ENCODE peak calls at places on chromosome 14, in six cellular contexts. L is A549, F is fibroblast of villous mesenchyme, Z is fibroblast of lung, B is fibroblast of the aortic adventitia, X is AG10803. Q is an unnamed sample.

GRCh38 chr14:92314182-92314581 is 8.8 kb upstream of the SLC24A4 start:
- DNase-seq in L (no peak), F (peak), Z (peak), B (no peak), X (peak), Q (no peak)

GRCh38 chr14:32574269-32574668 is 245.2 kb downstream of the AKAP6 start:
- DNase-seq in L (no peak), F (no peak), Z (no peak), B (no peak), X (no peak), Q (no peak)

GRCh38 chr14:64117671-64118402 is 176.3 kb downstream of the ESR2 start:
- DNase-seq in L (peak), F (no peak), Z (peak), B (peak), X (peak), Q (no peak)

GRCh38 chr14:65411656-65412188 is 808 bp upstream of the FUT8 start:
- DNase-seq in L (peak), F (peak), Z (peak), B (peak), X (peak), Q (peak)

GRCh38 chr14:35965425-35965824 is 139.3 kb downstream of the BRMS1L start:
- DNase-seq in L (no peak), F (no peak), Z (no peak), B (no peak), X (no peak), Q (no peak)

GRCh38 chr14:70881549-70882174 is 25.6 kb upstream of the PCNX1 start:
- DNase-seq in L (no peak), F (no peak), Z (no peak), B (no peak), X (no peak), Q (no peak)

GRCh38 chr14:94770251-94770749 is 387 bp upstream of the GSC start:
- DNase-seq in L (no peak), F (no peak), Z (peak), B (peak), X (no peak), Q (no peak)

GRCh38 chr14:51744372-51745150 is 92.9 kb downstream of the FRMD6 start:
- DNase-seq in L (no peak), F (no peak), Z (no peak), B (no peak), X (no peak), Q (no peak)

GRCh38 chr14:95895720-95896119 is 19.1 kb downstream of the TUNAR start:
- DNase-seq in L (peak), F (no peak), Z (no peak), B (no peak), X (no peak), Q (no peak)

GRCh38 chr14:64623576-64624165 is 73.9 kb downstream of the PPP1R36 start:
- DNase-seq in L (no peak), F (no peak), Z (no peak), B (no peak), X (no peak), Q (no peak)

GRCh38 chr14:31893156-31893813 is 183.8 kb upstream of the ARHGAP5 start:
- DNase-seq in L (no peak), F (peak), Z (no peak), B (no peak), X (no peak), Q (no peak)

GRCh38 chr14:30214014-30214413 is 286.4 kb upstream of the PRKD1 start:
- DNase-seq in L (no peak), F (no peak), Z (no peak), B (no peak), X (peak), Q (no peak)

GRCh38 chr14:69263364-69263763 is 3.4 kb downstream of the GALNT16 start:
- DNase-seq in L (no peak), F (peak), Z (peak), B (peak), X (peak), Q (no peak)

GRCh38 chr14:84409435-84409834 is 1120.5 kb upstream of the FLRT2 start:
- DNase-seq in L (no peak), F (peak), Z (no peak), B (no peak), X (no peak), Q (no peak)

GRCh38 chr14:57060276-57060956 is 208.3 kb downstream of the EXOC5 start:
- DNase-seq in L (no peak), F (no peak), Z (no peak), B (no peak), X (no peak), Q (no peak)

GRCh38 chr14:79271122-79271521 is 940.2 kb downstream of the DIO2 start:
- DNase-seq in L (no peak), F (no peak), Z (no peak), B (no peak), X (no peak), Q (no peak)

GRCh38 chr14:35631071-35631805 is 97.3 kb downstream of the INSM2 start:
- DNase-seq in L (no peak), F (no peak), Z (no peak), B (no peak), X (no peak), Q (no peak)

GRCh38 chr14:80784824-80785223 is 156.7 kb downstream of the CEP128 start:
- DNase-seq in L (peak), F (peak), Z (peak), B (peak), X (peak), Q (no peak)

GRCh38 chr14:101040538-101041442 is 137.3 kb upstream of the RTL1 start:
- DNase-seq in L (no peak), F (no peak), Z (no peak), B (no peak), X (no peak), Q (no peak)

GRCh38 chr14:75726326-75726725 is 65.3 kb downstream of the TTLL5 start:
- DNase-seq in L (no peak), F (no peak), Z (no peak), B (no peak), X (no peak), Q (no peak)

GRCh38 chr14:76647699-76648298 is 113.5 kb upstream of the VASH1 start:
- DNase-seq in L (peak), F (peak), Z (peak), B (peak), X (peak), Q (no peak)

GRCh38 chr14:72528059-72528950 is 365.6 kb downstream of the DPF3 start:
- DNase-seq in L (no peak), F (no peak), Z (no peak), B (peak), X (no peak), Q (no peak)

GRCh38 chr14:32513571-32514009 is 184.5 kb downstream of the AKAP6 start:
- DNase-seq in L (no peak), F (peak), Z (peak), B (peak), X (peak), Q (no peak)

GRCh38 chr14:32022525-32022924 is 54.6 kb upstream of the ARHGAP5 start:
- DNase-seq in L (no peak), F (no peak), Z (no peak), B (no peak), X (no peak), Q (no peak)

GRCh38 chr14:96538663-96539317 is 36.6 kb downstream of the PAPOLA start:
- DNase-seq in L (peak), F (no peak), Z (no peak), B (no peak), X (no peak), Q (no peak)

GRCh38 chr14:73465833-73466532 is 7.6 kb upstream of the NUMB start:
- DNase-seq in L (no peak), F (no peak), Z (peak), B (no peak), X (no peak), Q (no peak)

GRCh38 chr14:88492272-88493089 is 62.3 kb downstream of the PTPN21 start:
- DNase-seq in L (peak), F (peak), Z (peak), B (peak), X (peak), Q (peak)
- TF ChIP-seq CTCF in L (peak), F (peak), Z (peak), B (peak), X (peak), Q (peak)

DNA sequence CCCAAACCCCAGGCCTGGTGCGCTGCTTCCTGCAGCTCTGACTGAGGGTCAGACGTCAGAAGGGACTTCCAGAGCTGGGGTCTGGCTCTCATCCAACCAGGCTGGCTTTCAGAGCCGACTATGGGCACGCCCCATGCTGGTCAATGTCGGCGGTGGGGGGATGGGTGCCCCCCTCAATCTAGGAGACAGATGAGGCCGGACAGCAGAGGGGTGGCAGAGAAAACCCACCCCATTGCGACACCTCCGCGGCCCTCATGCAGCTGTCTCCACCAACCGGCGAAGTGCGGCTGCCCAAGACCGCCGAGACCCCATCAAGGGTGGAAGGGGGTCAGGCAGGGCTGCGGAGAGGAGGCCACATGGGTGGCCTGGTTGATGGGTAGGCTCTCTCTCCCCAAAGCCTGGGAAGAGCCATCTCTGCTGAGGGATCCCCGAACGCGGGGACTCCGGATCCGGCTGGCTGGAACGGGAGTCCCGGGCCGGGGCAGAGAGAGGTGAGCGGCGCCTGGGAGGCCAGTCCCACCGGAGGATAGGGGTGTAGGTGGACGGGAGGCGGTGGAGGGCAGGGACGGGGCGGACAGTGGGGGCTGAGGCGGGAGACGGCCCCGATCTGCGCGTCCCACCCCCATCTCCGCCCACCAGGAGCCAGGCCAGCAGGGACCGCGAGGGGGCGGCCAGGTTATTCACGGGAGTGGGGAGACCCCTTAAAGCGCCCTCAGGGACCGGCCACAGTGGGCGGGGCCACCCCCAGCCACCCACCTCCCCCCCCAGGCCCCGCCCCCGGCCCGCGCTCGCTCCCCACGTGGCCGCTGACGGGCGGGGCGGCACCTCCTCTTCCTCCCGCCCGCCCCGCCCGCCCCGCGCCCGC is at the start of gene INF2:
- DNase-seq in L (peak), F (peak), Z (peak), B (peak), X (peak), Q (no peak)
- TF ChIP-seq CTCF in L (peak), F (no peak), Z (no peak), B (no peak), X (no peak), Q (peak)

GRCh38 chr14:61186793-61187641 is 94.1 kb downstream of the TMEM30B start:
- DNase-seq in L (no peak), F (peak), Z (peak), B (no peak), X (no peak), Q (no peak)

GRCh38 chr14:61190341-61190740 is 90.8 kb downstream of the TMEM30B start:
- DNase-seq in L (no peak), F (no peak), Z (no peak), B (no peak), X (peak), Q (no peak)

GRCh38 chr14:61188196-61188595 is 92.9 kb downstream of the TMEM30B start:
- DNase-seq in L (peak), F (no peak), Z (peak), B (peak), X (no peak), Q (no peak)

GRCh38 chr14:61187642-61187905 is 93.6 kb downstream of the TMEM30B start:
- DNase-seq in L (no peak), F (no peak), Z (no peak), B (no peak), X (no peak), Q (no peak)

DNA sequence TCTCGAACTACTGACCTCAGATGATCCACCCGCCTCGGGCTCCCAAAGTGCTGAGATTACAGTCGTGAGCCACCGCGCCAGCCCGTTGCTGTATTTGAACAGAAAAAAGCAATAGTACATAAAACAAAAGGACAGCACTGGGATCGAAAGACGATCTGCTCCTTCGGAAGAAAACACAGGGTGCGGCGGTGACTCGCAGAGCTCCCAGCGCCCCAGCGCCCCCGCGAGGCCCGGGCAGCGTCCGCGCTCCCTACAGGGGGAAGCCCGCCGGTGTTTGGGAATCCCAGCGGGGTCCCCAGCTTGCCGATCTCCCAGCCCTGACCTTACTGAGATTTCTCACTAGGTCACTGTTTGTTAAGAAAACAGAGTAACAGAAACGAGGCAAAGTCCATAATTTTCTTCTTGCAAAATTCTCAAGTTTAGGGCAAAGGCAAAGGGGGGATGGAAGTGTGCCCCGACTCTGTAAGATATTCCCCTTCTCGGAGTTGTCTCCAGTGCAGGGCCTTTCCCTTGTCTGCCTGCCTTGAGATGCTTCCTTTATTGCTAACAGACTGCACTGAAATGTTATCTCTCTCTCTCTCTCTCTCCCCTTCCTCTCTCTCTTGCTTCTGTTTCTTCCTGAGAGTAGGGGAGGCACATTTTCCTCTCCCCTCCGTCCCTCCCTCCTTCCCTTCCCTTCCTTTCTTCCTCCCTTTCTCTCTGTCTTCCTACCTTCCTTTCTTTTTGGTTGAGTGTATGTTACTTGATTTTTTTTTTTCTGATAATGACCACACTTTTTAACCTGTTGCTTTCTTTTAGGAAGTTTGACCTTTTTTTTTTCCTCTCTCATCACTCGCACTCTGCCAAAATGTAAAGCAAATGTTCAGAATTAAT is 92.0 kb downstream of the TMEM30B start:
- DNase-seq in L (peak), F (peak), Z (peak), B (peak), X (peak), Q (no peak)
- TF ChIP-seq CTCF in L (peak), F (peak), Z (peak), B (peak), X (peak), Q (peak)

GRCh38 chr14:99753225-99754140 is 39.7 kb upstream of the EML1 start:
- DNase-seq in L (no peak), F (no peak), Z (no peak), B (no peak), X (no peak), Q (no peak)
- TF ChIP-seq CTCF in L (no peak), F (no peak), Z (no peak), B (peak), X (peak), Q (no peak)

GRCh38 chr14:104701383-104702076 is 12.1 kb downstream of the INF2 start:
- DNase-seq in L (no peak), F (no peak), Z (no peak), B (no peak), X (no peak), Q (no peak)
- TF ChIP-seq CTCF in L (no peak), F (no peak), Z (no peak), B (no peak), X (no peak), Q (no peak)

GRCh38 chr14:55139696-55140509 is 10.9 kb downstream of the LGALS3 start:
- DNase-seq in L (no peak), F (no peak), Z (no peak), B (no peak), X (no peak), Q (no peak)

GRCh38 chr14:55138091-55138490 is 9.0 kb downstream of the LGALS3 start:
- DNase-seq in L (no peak), F (no peak), Z (no peak), B (no peak), X (no peak), Q (no peak)

GRCh38 chr14:55141812-55142211 is 12.8 kb downstream of the LGALS3 start:
- DNase-seq in L (no peak), F (no peak), Z (no peak), B (no peak), X (no peak), Q (no peak)

GRCh38 chr14:55136868-55137785 is 8.1 kb downstream of the LGALS3 start:
- DNase-seq in L (no peak), F (peak), Z (peak), B (peak), X (peak), Q (no peak)

DNA sequence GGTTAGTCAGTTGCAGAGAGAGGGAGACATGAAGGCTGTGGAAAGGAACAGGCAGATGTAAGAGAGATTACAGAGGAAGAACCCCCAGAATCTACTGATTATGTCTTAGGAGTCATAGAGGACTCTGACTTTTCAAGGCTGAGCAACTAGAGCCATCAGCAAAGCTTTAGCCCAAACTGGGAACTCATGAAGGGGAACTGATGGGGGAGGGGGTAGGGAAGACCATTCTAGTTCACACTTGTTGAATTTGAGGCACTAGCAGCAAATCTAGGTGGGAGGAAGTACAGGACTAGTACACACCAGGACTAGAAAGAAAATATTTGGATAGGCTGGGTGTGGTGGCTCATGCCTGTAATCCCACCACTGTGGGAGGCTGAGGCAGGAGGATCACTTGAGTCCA is 10.1 kb downstream of the LGALS3 start:
- DNase-seq in L (no peak), F (no peak), Z (no peak), B (no peak), X (no peak), Q (no peak)
- TF ChIP-seq CTCF in L (no peak), F (no peak), Z (no peak), B (no peak), X (no peak), Q (no peak)

DNA sequence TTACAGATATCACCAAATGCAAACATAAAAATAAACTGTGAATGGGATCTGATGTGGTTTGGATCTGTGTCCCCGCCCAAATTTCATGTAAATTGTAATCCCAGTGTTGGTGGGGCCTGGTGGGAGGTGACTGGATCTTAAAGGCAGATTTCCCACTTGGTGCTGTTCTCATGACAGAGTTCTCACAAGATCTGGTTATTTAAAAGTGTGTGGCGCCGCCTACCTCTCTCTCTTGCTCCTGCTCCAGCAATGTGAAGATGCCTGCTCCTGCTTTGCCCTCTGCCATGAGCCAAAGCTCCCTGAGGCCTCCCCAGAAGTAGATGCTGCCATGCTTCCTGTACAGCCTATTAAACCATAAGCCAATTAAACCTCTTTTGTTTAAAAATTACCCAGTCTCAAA is 47.8 kb downstream of the SLC25A21 start:
- DNase-seq in L (peak), F (no peak), Z (no peak), B (no peak), X (no peak), Q (no peak)
- TF ChIP-seq CTCF in L (peak), F (no peak), Z (no peak), B (no peak), X (peak), Q (no peak)

Q was measured in type B pancreatic cell.